ENCODE peak calls at places on chromosomes 5 and 9, in four cellular contexts. One of them, this sample, is unnamed. For H3K4me1, the result is how much of the 10 kb centered on the place peaks cover.

GRCh38 chr9:89247431-89248370 is 63.3 kb upstream of the CKS2 start:
- DNase-seq in CD8-positive, alpha-beta memory T cell: no peak
- DNase-seq in gastrocnemius medialis: no peak
- DNase-seq in heart right ventricle: no peak
- DNase-seq in this sample: peak

GRCh38 chr5:36298546-36298945 is 3.2 kb downstream of the RANBP3L start:
- DNase-seq in heart right ventricle: no peak
- DNase-seq in CD8-positive, alpha-beta memory T cell: no peak
- DNase-seq in gastrocnemius medialis: no peak
- DNase-seq in this sample: no peak

GRCh38 chr9:123769723-123770122 is 160.2 kb downstream of the DENND1A start:
- DNase-seq in heart right ventricle: no peak
- DNase-seq in CD8-positive, alpha-beta memory T cell: no peak
- DNase-seq in gastrocnemius medialis: no peak
- DNase-seq in this sample: no peak

GRCh38 chr5:98341038-98341710 is 432.3 kb upstream of the RGMB start:
- DNase-seq in heart right ventricle: peak
- DNase-seq in gastrocnemius medialis: no peak
- DNase-seq in CD8-positive, alpha-beta memory T cell: no peak
- DNase-seq in this sample: peak

GRCh38 chr9:70136632-70137031 is 93.0 kb downstream of the MAMDC2 start:
- DNase-seq in heart right ventricle: no peak
- DNase-seq in gastrocnemius medialis: no peak
- DNase-seq in CD8-positive, alpha-beta memory T cell: no peak
- DNase-seq in this sample: no peak

GRCh38 chr9:15135167-15135792 is 171.7 kb downstream of the TTC39B start:
- DNase-seq in heart right ventricle: peak
- DNase-seq in CD8-positive, alpha-beta memory T cell: peak
- DNase-seq in gastrocnemius medialis: peak
- DNase-seq in this sample: peak

GRCh38 chr5:77935516-77936364 is 159.6 kb upstream of the TBCA start:
- DNase-seq in CD8-positive, alpha-beta memory T cell: no peak
- DNase-seq in gastrocnemius medialis: no peak
- DNase-seq in heart right ventricle: no peak
- DNase-seq in this sample: no peak

GRCh38 chr9:109780453-109781033 is 545 bp downstream of the PALM2AKAP2 start:
- DNase-seq in heart right ventricle: no peak
- DNase-seq in CD8-positive, alpha-beta memory T cell: no peak
- DNase-seq in gastrocnemius medialis: no peak
- DNase-seq in this sample: no peak

GRCh38 chr5:68544656-68545565 is 329.4 kb downstream of the PIK3R1 start:
- DNase-seq in gastrocnemius medialis: no peak
- DNase-seq in CD8-positive, alpha-beta memory T cell: no peak
- DNase-seq in heart right ventricle: no peak
- DNase-seq in this sample: no peak
- H3K4me1 ChIP-seq in gastrocnemius medialis: under half
- H3K4me1 ChIP-seq in CD8-positive, alpha-beta memory T cell: under half
- H3K4me1 ChIP-seq in heart right ventricle: under half
- H3K4me1 ChIP-seq in this sample: under half

DNA sequence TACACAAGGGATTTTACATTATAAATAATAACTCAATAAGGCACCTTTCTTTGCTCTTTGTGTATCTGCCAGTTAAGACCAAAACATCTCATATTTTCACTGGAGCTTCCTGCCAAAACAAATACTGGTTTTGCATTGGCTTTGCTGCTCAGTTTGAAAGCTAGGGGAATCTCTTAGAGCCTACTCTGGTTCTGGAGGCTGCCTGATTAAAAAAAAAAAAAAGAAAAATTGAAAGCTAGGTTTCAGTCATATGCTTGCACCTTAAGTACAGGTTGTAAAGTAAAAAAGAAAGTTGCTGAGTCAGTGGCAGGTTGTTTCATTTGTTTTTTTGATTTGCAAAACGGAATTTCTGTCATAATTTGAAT is 2.3 kb downstream of the DENND4C start:
- DNase-seq in heart right ventricle: no peak
- DNase-seq in CD8-positive, alpha-beta memory T cell: peak
- DNase-seq in gastrocnemius medialis: no peak
- DNase-seq in this sample: peak
- H3K4me3 ChIP-seq in heart right ventricle: peak
- H3K4me3 ChIP-seq in CD8-positive, alpha-beta memory T cell: peak
- H3K4me3 ChIP-seq in gastrocnemius medialis: peak
- H3K4me3 ChIP-seq in this sample: peak

DNA sequence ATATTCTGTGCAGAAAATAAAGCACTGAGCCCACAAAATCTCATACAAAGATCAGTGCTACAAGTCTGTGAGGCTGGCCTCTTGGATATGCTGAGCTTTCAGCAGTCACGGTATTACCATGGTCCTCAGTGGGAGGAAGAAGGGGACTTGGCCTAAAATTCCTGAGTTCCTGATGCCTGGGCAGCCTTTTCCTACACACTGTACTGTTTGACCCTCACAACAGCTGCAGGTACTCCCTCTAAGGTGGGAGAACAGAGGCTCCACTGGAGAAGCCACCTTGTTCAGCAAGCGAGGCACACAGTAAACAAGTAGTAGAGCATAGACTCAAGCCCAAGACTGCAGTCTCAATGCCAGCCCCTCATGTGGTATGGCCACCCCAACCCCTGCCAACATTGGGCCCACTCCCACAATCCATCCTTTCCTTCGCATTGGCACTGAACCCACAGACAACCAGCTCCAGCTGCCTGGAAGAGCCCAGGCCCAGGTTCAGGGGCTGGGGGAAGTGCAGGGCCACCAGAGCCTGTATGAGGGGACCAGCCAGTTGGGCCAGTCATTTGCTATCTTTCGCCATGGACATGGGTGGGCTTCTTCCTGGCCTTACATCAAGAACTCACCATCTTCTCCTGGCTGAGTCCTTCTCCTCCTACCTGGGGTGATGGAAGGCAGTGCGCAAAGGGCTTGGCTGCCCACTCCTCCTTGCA is 14.3 kb downstream of the ACSL6 start:
- DNase-seq in gastrocnemius medialis: no peak
- DNase-seq in heart right ventricle: no peak
- DNase-seq in CD8-positive, alpha-beta memory T cell: no peak
- DNase-seq in this sample: no peak
- H3K4me1 ChIP-seq in gastrocnemius medialis: under half
- H3K4me1 ChIP-seq in heart right ventricle: under half
- H3K4me1 ChIP-seq in CD8-positive, alpha-beta memory T cell: half or more
- H3K4me1 ChIP-seq in this sample: under half

GRCh38 chr5:79111960-79112702 is 522 bp downstream of the BHMT start:
- DNase-seq in heart right ventricle: no peak
- DNase-seq in CD8-positive, alpha-beta memory T cell: no peak
- DNase-seq in gastrocnemius medialis: no peak
- DNase-seq in this sample: no peak
- H3K4me3 ChIP-seq in heart right ventricle: no peak
- H3K4me3 ChIP-seq in CD8-positive, alpha-beta memory T cell: no peak
- H3K4me3 ChIP-seq in gastrocnemius medialis: no peak
- H3K4me3 ChIP-seq in this sample: peak

GRCh38 chr5:59081693-59082092 is 498.8 kb downstream of the RAB3C start:
- DNase-seq in CD8-positive, alpha-beta memory T cell: no peak
- DNase-seq in heart right ventricle: no peak
- DNase-seq in gastrocnemius medialis: no peak
- DNase-seq in this sample: no peak
- H3K4me1 ChIP-seq in CD8-positive, alpha-beta memory T cell: under half
- H3K4me1 ChIP-seq in heart right ventricle: under half
- H3K4me1 ChIP-seq in gastrocnemius medialis: under half
- H3K4me1 ChIP-seq in this sample: under half

DNA sequence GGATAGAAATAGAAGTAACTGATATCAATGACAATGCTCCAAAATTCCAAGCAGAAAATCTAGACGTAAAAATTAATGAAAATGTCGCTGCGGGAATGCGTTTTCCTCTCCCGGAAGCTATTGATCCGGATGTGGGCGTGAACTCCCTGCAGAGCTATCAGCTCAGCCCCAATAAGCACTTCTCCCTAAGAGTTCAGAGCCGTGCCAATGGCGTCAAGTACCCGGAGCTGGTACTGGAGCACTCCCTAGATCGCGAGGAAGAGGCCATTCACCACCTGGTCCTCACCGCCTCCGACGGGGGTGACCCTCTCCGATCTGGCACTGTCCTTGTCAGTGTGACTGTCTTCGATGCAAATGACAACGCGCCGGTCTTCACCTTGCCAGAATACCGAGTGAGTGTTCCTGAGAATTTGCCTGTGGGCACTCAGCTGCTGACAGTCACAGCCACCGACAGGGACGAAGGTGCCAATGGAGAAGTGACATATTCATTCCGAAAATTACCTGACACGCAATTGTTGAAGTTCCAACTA is 818 bp downstream of the PCDHGA10 start:
- DNase-seq in heart right ventricle: no peak
- DNase-seq in CD8-positive, alpha-beta memory T cell: no peak
- DNase-seq in gastrocnemius medialis: no peak
- DNase-seq in this sample: peak
- H3K4me3 ChIP-seq in heart right ventricle: peak
- H3K4me3 ChIP-seq in CD8-positive, alpha-beta memory T cell: peak
- H3K4me3 ChIP-seq in gastrocnemius medialis: peak
- H3K4me3 ChIP-seq in this sample: no peak

GRCh38 chr5:124716169-124716568 is 30.3 kb downstream of the ZNF608 start:
- DNase-seq in gastrocnemius medialis: no peak
- DNase-seq in heart right ventricle: no peak
- DNase-seq in CD8-positive, alpha-beta memory T cell: no peak
- DNase-seq in this sample: no peak
- H3K4me1 ChIP-seq in gastrocnemius medialis: half or more
- H3K4me1 ChIP-seq in heart right ventricle: half or more
- H3K4me1 ChIP-seq in CD8-positive, alpha-beta memory T cell: under half
- H3K4me1 ChIP-seq in this sample: under half